ENCODE peak calls at places on chromosomes 6 and 20, in nine cellular contexts. One of them, this sample, is unnamed.
A peak's percentile ranks its signal among the peaks of the same experiment; 100 is the strongest.

GRCh38 chr6:132161283-132161682 is 210.1 kb upstream of the CCN2 start:
- DNase-seq in activated naive CD4-positive, alpha-beta T cell: no peak
- DNase-seq in activated T-cell treated with anti-CD3 and anti-CD28 coated beads, Interleukin-2, amount 50 U/mL, for 4 hours: no peak
- DNase-seq in stimulated activated naive CD8-positive, alpha-beta T cell treated with anti-CD3 and anti-CD28 coated beads, Interleukin-15, amount 100 ng/mL, for 72 hours: no peak
- DNase-seq in amniotic epithelial cell: peak; percentile 83
- DNase-seq in right cardiac atrium: no peak
- DNase-seq in nucleus accumbens: no peak
- DNase-seq in hippocampal formation: peak; percentile 24
- DNase-seq in lung: no peak
- DNase-seq in this sample: no peak

GRCh38 chr6:118755941-118756646 is 104.7 kb upstream of the CEP85L start:
- DNase-seq in activated T-cell treated with anti-CD3 and anti-CD28 coated beads, Interleukin-2, amount 50 U/mL, for 4 hours: no peak
- DNase-seq in nucleus accumbens: no peak
- DNase-seq in activated naive CD4-positive, alpha-beta T cell: no peak
- DNase-seq in amniotic epithelial cell: no peak
- DNase-seq in hippocampal formation: no peak
- DNase-seq in right cardiac atrium: no peak
- DNase-seq in stimulated activated naive CD8-positive, alpha-beta T cell treated with anti-CD3 and anti-CD28 coated beads, Interleukin-15, amount 100 ng/mL, for 72 hours: peak; percentile 54
- DNase-seq in lung: no peak
- DNase-seq in this sample: no peak

GRCh38 chr20:3871549-3872265 is 17.5 kb upstream of the PANK2 start:
- DNase-seq in activated naive CD4-positive, alpha-beta T cell: no peak
- DNase-seq in lung: no peak
- DNase-seq in hippocampal formation: no peak
- DNase-seq in stimulated activated naive CD8-positive, alpha-beta T cell treated with anti-CD3 and anti-CD28 coated beads, Interleukin-15, amount 100 ng/mL, for 72 hours: no peak
- DNase-seq in nucleus accumbens: no peak
- DNase-seq in activated T-cell treated with anti-CD3 and anti-CD28 coated beads, Interleukin-2, amount 50 U/mL, for 4 hours: no peak
- DNase-seq in amniotic epithelial cell: peak; percentile 36
- DNase-seq in right cardiac atrium: no peak
- DNase-seq in this sample: no peak

GRCh38 chr6:6676910-6677441 is 88.5 kb downstream of the LY86 start:
- DNase-seq in nucleus accumbens: peak; percentile 62
- DNase-seq in amniotic epithelial cell: peak; percentile 62
- DNase-seq in hippocampal formation: peak; percentile 46
- DNase-seq in activated T-cell treated with anti-CD3 and anti-CD28 coated beads, Interleukin-2, amount 50 U/mL, for 4 hours: peak; percentile 75
- DNase-seq in lung: peak; percentile 80
- DNase-seq in right cardiac atrium: peak; percentile 85
- DNase-seq in stimulated activated naive CD8-positive, alpha-beta T cell treated with anti-CD3 and anti-CD28 coated beads, Interleukin-15, amount 100 ng/mL, for 72 hours: peak; percentile 71
- DNase-seq in activated naive CD4-positive, alpha-beta T cell: peak; percentile 62
- DNase-seq in this sample: peak; percentile 81

GRCh38 chr6:33814663-33814985 is 10.8 kb upstream of the MLN start:
- DNase-seq in lung: no peak
- DNase-seq in nucleus accumbens: no peak
- DNase-seq in activated T-cell treated with anti-CD3 and anti-CD28 coated beads, Interleukin-2, amount 50 U/mL, for 4 hours: no peak
- DNase-seq in activated naive CD4-positive, alpha-beta T cell: no peak
- DNase-seq in hippocampal formation: no peak
- DNase-seq in stimulated activated naive CD8-positive, alpha-beta T cell treated with anti-CD3 and anti-CD28 coated beads, Interleukin-15, amount 100 ng/mL, for 72 hours: no peak
- DNase-seq in amniotic epithelial cell: no peak
- DNase-seq in right cardiac atrium: no peak
- DNase-seq in this sample: no peak

GRCh38 chr6:71419217-71419953 is 130.8 kb downstream of the OGFRL1 start:
- DNase-seq in lung: no peak
- DNase-seq in stimulated activated naive CD8-positive, alpha-beta T cell treated with anti-CD3 and anti-CD28 coated beads, Interleukin-15, amount 100 ng/mL, for 72 hours: no peak
- DNase-seq in activated T-cell treated with anti-CD3 and anti-CD28 coated beads, Interleukin-2, amount 50 U/mL, for 4 hours: no peak
- DNase-seq in right cardiac atrium: peak; percentile 33
- DNase-seq in hippocampal formation: no peak
- DNase-seq in amniotic epithelial cell: no peak
- DNase-seq in nucleus accumbens: peak; percentile 15
- DNase-seq in activated naive CD4-positive, alpha-beta T cell: no peak
- DNase-seq in this sample: peak; percentile 53

GRCh38 chr6:160042788-160043301 is 74.0 kb downstream of the IGF2R start:
- DNase-seq in stimulated activated naive CD8-positive, alpha-beta T cell treated with anti-CD3 and anti-CD28 coated beads, Interleukin-15, amount 100 ng/mL, for 72 hours: no peak
- DNase-seq in lung: no peak
- DNase-seq in right cardiac atrium: no peak
- DNase-seq in hippocampal formation: no peak
- DNase-seq in activated T-cell treated with anti-CD3 and anti-CD28 coated beads, Interleukin-2, amount 50 U/mL, for 4 hours: no peak
- DNase-seq in activated naive CD4-positive, alpha-beta T cell: no peak
- DNase-seq in amniotic epithelial cell: no peak
- DNase-seq in nucleus accumbens: no peak
- DNase-seq in this sample: no peak

GRCh38 chr6:13593720-13594119 is 19.3 kb downstream of the SIRT5 start:
- DNase-seq in lung: no peak
- DNase-seq in right cardiac atrium: no peak
- DNase-seq in activated naive CD4-positive, alpha-beta T cell: no peak
- DNase-seq in hippocampal formation: no peak
- DNase-seq in nucleus accumbens: no peak
- DNase-seq in activated T-cell treated with anti-CD3 and anti-CD28 coated beads, Interleukin-2, amount 50 U/mL, for 4 hours: no peak
- DNase-seq in stimulated activated naive CD8-positive, alpha-beta T cell treated with anti-CD3 and anti-CD28 coated beads, Interleukin-15, amount 100 ng/mL, for 72 hours: no peak
- DNase-seq in amniotic epithelial cell: peak; percentile 76
- DNase-seq in this sample: no peak

GRCh38 chr6:8065519-8065911 is 1.3 kb upstream of the BLOC1S5 start:
- DNase-seq in activated naive CD4-positive, alpha-beta T cell: no peak
- DNase-seq in hippocampal formation: no peak
- DNase-seq in lung: no peak
- DNase-seq in activated T-cell treated with anti-CD3 and anti-CD28 coated beads, Interleukin-2, amount 50 U/mL, for 4 hours: no peak
- DNase-seq in right cardiac atrium: no peak
- DNase-seq in nucleus accumbens: peak; percentile 16
- DNase-seq in amniotic epithelial cell: no peak
- DNase-seq in stimulated activated naive CD8-positive, alpha-beta T cell treated with anti-CD3 and anti-CD28 coated beads, Interleukin-15, amount 100 ng/mL, for 72 hours: peak; percentile 38
- DNase-seq in this sample: no peak

GRCh38 chr6:24006246-24006645 is 119.8 kb upstream of the NRSN1 start:
- DNase-seq in activated T-cell treated with anti-CD3 and anti-CD28 coated beads, Interleukin-2, amount 50 U/mL, for 4 hours: no peak
- DNase-seq in activated naive CD4-positive, alpha-beta T cell: no peak
- DNase-seq in right cardiac atrium: no peak
- DNase-seq in lung: no peak
- DNase-seq in nucleus accumbens: no peak
- DNase-seq in hippocampal formation: no peak
- DNase-seq in amniotic epithelial cell: no peak
- DNase-seq in stimulated activated naive CD8-positive, alpha-beta T cell treated with anti-CD3 and anti-CD28 coated beads, Interleukin-15, amount 100 ng/mL, for 72 hours: no peak
- DNase-seq in this sample: no peak

GRCh38 chr20:571754-572331 is 28.3 kb upstream of the CSNK2A1 start:
- DNase-seq in nucleus accumbens: no peak
- DNase-seq in lung: peak; percentile 36
- DNase-seq in stimulated activated naive CD8-positive, alpha-beta T cell treated with anti-CD3 and anti-CD28 coated beads, Interleukin-15, amount 100 ng/mL, for 72 hours: no peak
- DNase-seq in activated naive CD4-positive, alpha-beta T cell: no peak
- DNase-seq in amniotic epithelial cell: no peak
- DNase-seq in hippocampal formation: no peak
- DNase-seq in activated T-cell treated with anti-CD3 and anti-CD28 coated beads, Interleukin-2, amount 50 U/mL, for 4 hours: no peak
- DNase-seq in right cardiac atrium: peak; percentile 90
- DNase-seq in this sample: no peak

GRCh38 chr6:13695217-13695616 is 16.4 kb downstream of the RANBP9 start:
- DNase-seq in right cardiac atrium: no peak
- DNase-seq in stimulated activated naive CD8-positive, alpha-beta T cell treated with anti-CD3 and anti-CD28 coated beads, Interleukin-15, amount 100 ng/mL, for 72 hours: no peak
- DNase-seq in activated naive CD4-positive, alpha-beta T cell: no peak
- DNase-seq in lung: no peak
- DNase-seq in activated T-cell treated with anti-CD3 and anti-CD28 coated beads, Interleukin-2, amount 50 U/mL, for 4 hours: no peak
- DNase-seq in amniotic epithelial cell: no peak
- DNase-seq in nucleus accumbens: no peak
- DNase-seq in hippocampal formation: no peak
- DNase-seq in this sample: no peak

GRCh38 chr20:13648291-13648690 is 9.6 kb upstream of the TASP1 start:
- DNase-seq in lung: no peak
- DNase-seq in hippocampal formation: no peak
- DNase-seq in activated naive CD4-positive, alpha-beta T cell: no peak
- DNase-seq in nucleus accumbens: no peak
- DNase-seq in amniotic epithelial cell: no peak
- DNase-seq in right cardiac atrium: peak; percentile 81
- DNase-seq in activated T-cell treated with anti-CD3 and anti-CD28 coated beads, Interleukin-2, amount 50 U/mL, for 4 hours: no peak
- DNase-seq in stimulated activated naive CD8-positive, alpha-beta T cell treated with anti-CD3 and anti-CD28 coated beads, Interleukin-15, amount 100 ng/mL, for 72 hours: no peak
- DNase-seq in this sample: no peak

GRCh38 chr20:35891375-35891774 is 62.9 kb downstream of the SCAND1 start:
- DNase-seq in activated naive CD4-positive, alpha-beta T cell: no peak
- DNase-seq in nucleus accumbens: no peak
- DNase-seq in right cardiac atrium: no peak
- DNase-seq in activated T-cell treated with anti-CD3 and anti-CD28 coated beads, Interleukin-2, amount 50 U/mL, for 4 hours: no peak
- DNase-seq in hippocampal formation: no peak
- DNase-seq in lung: no peak
- DNase-seq in amniotic epithelial cell: peak; percentile 87
- DNase-seq in stimulated activated naive CD8-positive, alpha-beta T cell treated with anti-CD3 and anti-CD28 coated beads, Interleukin-15, amount 100 ng/mL, for 72 hours: no peak
- DNase-seq in this sample: no peak

GRCh38 chr20:48709744-48710143 is 118.1 kb downstream of the PREX1 start:
- DNase-seq in stimulated activated naive CD8-positive, alpha-beta T cell treated with anti-CD3 and anti-CD28 coated beads, Interleukin-15, amount 100 ng/mL, for 72 hours: no peak
- DNase-seq in hippocampal formation: peak; percentile 54
- DNase-seq in activated T-cell treated with anti-CD3 and anti-CD28 coated beads, Interleukin-2, amount 50 U/mL, for 4 hours: no peak
- DNase-seq in nucleus accumbens: peak; percentile 46
- DNase-seq in amniotic epithelial cell: no peak
- DNase-seq in activated naive CD4-positive, alpha-beta T cell: no peak
- DNase-seq in right cardiac atrium: no peak
- DNase-seq in lung: no peak
- DNase-seq in this sample: no peak